ENCODE peak calls at places on chromosomes 1 and 21, in eight cellular contexts. T is tibial artery; E is transverse colon; H is heart right ventricle; L is CD8-positive, alpha-beta T cell; W is psoas muscle; Z is breast epithelium; S is stomach. X is an unnamed sample. For H3K36me3, the result is how much of the 10 kb centered on the place peaks cover.

GRCh38 chr1:26177182-26177684 is at the start of gene CNKSR1:
- DNase-seq in T (no peak), E (peak), H (no peak), L (no peak), W (no peak), Z (peak), S (peak), X (peak)

GRCh38 chr1:50505427-50505826 is 82.2 kb upstream of the DMRTA2 start:
- DNase-seq in T (no peak), E (no peak), H (no peak), L (no peak), W (no peak), Z (no peak), S (no peak), X (no peak)

GRCh38 chr1:209853677-209854076 is 25.9 kb downstream of the UTP25 start:
- DNase-seq in T (no peak), E (no peak), H (no peak), L (no peak), W (no peak), Z (no peak), S (no peak), X (no peak)

GRCh38 chr21:34889537-34890257 is 159.4 kb downstream of the RUNX1 start:
- DNase-seq in T (peak), E (peak), H (peak), L (peak), W (peak), Z (peak), S (peak), X (peak)

GRCh38 chr1:21270086-21270689 is 20.1 kb downstream of the ECE1 start:
- DNase-seq in T (peak), E (peak), H (peak), L (peak), W (peak), Z (no peak), S (peak), X (peak)

GRCh38 chr1:197798492-197798891 is 23.2 kb upstream of the DENND1B start:
- DNase-seq in T (no peak), E (no peak), H (no peak), L (no peak), W (no peak), Z (no peak), S (no peak), X (no peak)

GRCh38 chr1:208235983-208236761 is 8.0 kb downstream of the PLXNA2 start:
- DNase-seq in T (peak), E (peak), H (peak), L (no peak), W (peak), Z (no peak), S (peak), X (peak)

GRCh38 chr1:9539829-9540550 is 725 bp downstream of the SLC25A33 start:
- DNase-seq in T (peak), E (peak), H (peak), L (peak), W (peak), Z (no peak), S (peak), X (peak)

GRCh38 chr1:11882814-11883538 is 24.2 kb upstream of the NPPB start:
- DNase-seq in T (no peak), E (peak), H (peak), L (no peak), W (peak), Z (no peak), S (peak), X (peak)

GRCh38 chr1:226778657-226779058 is 39.6 kb upstream of the ITPKB start:
- DNase-seq in T (peak), E (peak), H (peak), L (no peak), W (peak), Z (peak), S (peak), X (peak)

GRCh38 chr1:244802556-244803239 is 32.8 kb upstream of the COX20 start:
- DNase-seq in T (no peak), E (no peak), H (no peak), L (no peak), W (no peak), Z (no peak), S (no peak), X (no peak)

GRCh38 chr1:32893198-32894018 is 7.1 kb downstream of the HPCA start:
- DNase-seq in T (no peak), E (peak), H (no peak), L (no peak), W (peak), Z (no peak), S (peak), X (no peak)

GRCh38 chr1:33424205-33424604 is 6.7 kb downstream of the PHC2 start:
- DNase-seq in T (no peak), E (no peak), H (no peak), L (no peak), W (no peak), Z (no peak), S (no peak), X (no peak)

GRCh38 chr1:58900401-58900800 is 116.6 kb upstream of the JUN start:
- DNase-seq in T (no peak), E (no peak), H (no peak), L (no peak), W (no peak), Z (no peak), S (no peak), X (no peak)

GRCh38 chr21:42836767-42837301 is 42.5 kb downstream of the WDR4 start:
- DNase-seq in T (no peak), E (no peak), H (no peak), L (no peak), W (no peak), Z (no peak), S (peak), X (no peak)

GRCh38 chr1:201466492-201466891 is 2.5 kb downstream of the PHLDA3 start:
- DNase-seq in T (no peak), E (peak), H (no peak), L (no peak), W (peak), Z (no peak), S (peak), X (peak)

GRCh38 chr1:59108481-59109317 is 188.2 kb upstream of the FGGY start:
- DNase-seq in T (no peak), E (no peak), H (no peak), L (no peak), W (no peak), Z (no peak), S (no peak), X (no peak)

GRCh38 chr1:64515427-64515826 is 45.5 kb downstream of the CACHD1 start:
- DNase-seq in T (peak), E (peak), H (peak), L (no peak), W (peak), Z (peak), S (peak), X (peak)

GRCh38 chr1:228148971-228149340 is 774 bp upstream of the GJC2 start:
- DNase-seq in T (no peak), E (no peak), H (peak), L (no peak), W (no peak), Z (no peak), S (no peak), X (no peak)

GRCh38 chr1:116769561-116769977 is 15.3 kb downstream of the CD2 start:
- DNase-seq in T (no peak), E (peak), H (no peak), L (peak), W (no peak), Z (no peak), S (no peak), X (peak)

GRCh38 chr1:42998381-42998780 is 39.7 kb upstream of the SLC2A1 start:
- DNase-seq in T (no peak), E (no peak), H (no peak), L (no peak), W (no peak), Z (no peak), S (no peak), X (no peak)

GRCh38 chr1:60942291-60942690 is 140.1 kb upstream of the NFIA start:
- DNase-seq in T (no peak), E (no peak), H (no peak), L (no peak), W (no peak), Z (no peak), S (no peak), X (peak)

GRCh38 chr1:198601936-198602889 is 36.6 kb upstream of the PTPRC start:
- DNase-seq in T (no peak), E (no peak), H (no peak), L (no peak), W (no peak), Z (no peak), S (no peak), X (no peak)

GRCh38 chr1:32900956-32901822 is at the start of gene TMEM54:
- DNase-seq in T (no peak), E (peak), H (peak), L (no peak), W (peak), Z (peak), S (peak), X (peak)

GRCh38 chr1:190497561-190497960 is 19.9 kb upstream of the BRINP3 start:
- DNase-seq in T (no peak), E (no peak), H (no peak), L (no peak), W (no peak), Z (no peak), S (no peak), X (no peak)

GRCh38 chr21:28834335-28835238 is 158.1 kb downstream of the LTN1 start:
- DNase-seq in T (no peak), E (peak), H (no peak), L (no peak), W (no peak), Z (no peak), S (no peak), X (peak)

GRCh38 chr21:45135868-45136267 is 61.5 kb downstream of the ADARB1 start:
- DNase-seq in T (no peak), E (no peak), H (no peak), L (no peak), W (peak), Z (no peak), S (no peak), X (no peak)

GRCh38 chr1:15101112-15101760 is 52.3 kb upstream of the TMEM51 start:
- DNase-seq in T (no peak), E (no peak), H (no peak), L (no peak), W (no peak), Z (no peak), S (no peak), X (no peak)

GRCh38 chr1:226985239-226985838 is 45.2 kb downstream of the COQ8A start:
- DNase-seq in T (no peak), E (no peak), H (no peak), L (no peak), W (no peak), Z (no peak), S (no peak), X (no peak)

GRCh38 chr1:172497230-172497629 is 35.7 kb upstream of the SUCO start:
- DNase-seq in T (no peak), E (no peak), H (peak), L (no peak), W (no peak), Z (peak), S (no peak), X (peak)

GRCh38 chr1:10819198-10819901 is 22.9 kb upstream of the CASZ1 start:
- DNase-seq in T (no peak), E (no peak), H (no peak), L (no peak), W (no peak), Z (no peak), S (no peak), X (no peak)

DNA sequence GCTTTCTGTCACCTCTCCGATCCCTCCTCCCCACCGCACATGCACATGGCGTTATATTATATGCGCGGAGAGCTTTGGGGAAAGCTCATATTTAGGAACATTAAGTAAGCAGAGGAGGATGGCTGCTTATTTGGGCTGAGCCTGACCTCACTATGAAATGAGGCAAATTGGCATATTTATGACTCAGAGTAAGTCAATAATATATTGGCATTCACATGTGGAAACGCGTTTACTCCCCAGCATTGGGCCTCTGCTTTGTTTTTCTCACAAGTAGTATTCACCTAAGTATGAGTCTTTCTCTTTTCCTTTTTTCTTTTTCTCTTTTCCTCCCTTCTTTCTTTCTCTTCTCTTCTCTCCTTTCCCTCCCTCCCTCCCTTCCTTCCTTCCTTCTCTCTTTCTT is 360.7 kb downstream of the HLX start:
- DNase-seq in T (no peak), E (no peak), H (no peak), L (no peak), W (no peak), Z (no peak), S (no peak), X (peak)
- H3K4me3 ChIP-seq in T (no peak), E (no peak), H (no peak), L (no peak), W (no peak), Z (no peak), S (no peak), X (no peak)

GRCh38 chr1:2109581-2110021 is 59.4 kb downstream of the PRKCZ start:
- DNase-seq in T (no peak), E (no peak), H (no peak), L (no peak), W (peak), Z (no peak), S (no peak), X (no peak)
- H3K36me3 ChIP-seq in T (under half), E (under half), H (under half), L (under half), W (under half), Z (under half), S (under half), X (under half)

GRCh38 chr1:200272669-200273068 is 137.2 kb downstream of the ZNF281 start:
- DNase-seq in T (no peak), E (no peak), H (no peak), L (no peak), W (no peak), Z (no peak), S (no peak), X (no peak)

GRCh38 chr1:200275816-200276453 is 133.9 kb downstream of the ZNF281 start:
- DNase-seq in T (no peak), E (no peak), H (no peak), L (no peak), W (no peak), Z (no peak), S (no peak), X (no peak)

GRCh38 chr1:200273305-200273704 is 136.5 kb downstream of the ZNF281 start:
- DNase-seq in T (no peak), E (no peak), H (no peak), L (no peak), W (no peak), Z (no peak), S (no peak), X (no peak)

GRCh38 chr1:200274121-200274520 is 135.7 kb downstream of the ZNF281 start:
- DNase-seq in T (no peak), E (no peak), H (no peak), L (no peak), W (no peak), Z (no peak), S (no peak), X (no peak)

DNA sequence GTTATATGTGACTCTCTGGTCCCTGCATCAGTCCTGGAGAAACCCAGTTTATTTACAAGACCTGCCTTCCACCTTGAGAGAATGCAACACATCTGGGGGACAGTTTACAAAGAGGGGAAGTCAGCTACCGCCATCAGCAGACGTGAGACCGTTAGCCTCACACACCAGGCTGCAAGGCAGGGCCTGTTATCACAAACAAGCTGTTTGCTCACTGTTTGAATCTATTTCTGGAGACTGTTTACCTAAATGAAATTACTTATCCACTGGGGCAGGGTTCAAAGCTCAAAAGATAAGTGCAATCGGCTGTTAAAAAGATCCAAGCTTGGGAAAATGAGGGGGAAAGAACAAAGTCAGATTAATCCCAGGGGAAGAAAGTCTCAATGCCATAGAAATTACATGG is 134.4 kb downstream of the ZNF281 start:
- DNase-seq in T (no peak), E (no peak), H (no peak), L (no peak), W (no peak), Z (no peak), S (no peak), X (no peak)
- H3K4me3 ChIP-seq in T (no peak), E (no peak), H (no peak), L (no peak), W (no peak), Z (no peak), S (no peak), X (no peak)

GRCh38 chr1:178188306-178188705 is 94.4 kb downstream of the RASAL2 start:
- DNase-seq in T (no peak), E (no peak), H (no peak), L (no peak), W (no peak), Z (no peak), S (no peak), X (no peak)

GRCh38 chr1:178192686-178193085 is 98.8 kb downstream of the RASAL2 start:
- DNase-seq in T (peak), E (peak), H (no peak), L (no peak), W (no peak), Z (peak), S (peak), X (peak)

GRCh38 chr1:178189814-178190213 is 95.9 kb downstream of the RASAL2 start:
- DNase-seq in T (no peak), E (no peak), H (no peak), L (no peak), W (no peak), Z (no peak), S (no peak), X (peak)
- H3K36me3 ChIP-seq in T (under half), E (under half), H (under half), L (under half), W (under half), Z (under half), S (under half), X (under half)

GRCh38 chr1:37032660-37033354 is 1.5 kb downstream of the GRIK3 start:
- DNase-seq in T (no peak), E (no peak), H (no peak), L (no peak), W (no peak), Z (no peak), S (no peak), X (no peak)
- H3K4me3 ChIP-seq in T (no peak), E (no peak), H (peak), L (no peak), W (no peak), Z (peak), S (peak), X (no peak)

GRCh38 chr1:222557148-222557547 is 9.2 kb upstream of the HHIPL2 start:
- DNase-seq in T (no peak), E (no peak), H (no peak), L (no peak), W (no peak), Z (no peak), S (no peak), X (no peak)
- H3K36me3 ChIP-seq in T (under half), E (under half), H (under half), L (under half), W (under half), Z (under half), S (half or more), X (under half)

DNA sequence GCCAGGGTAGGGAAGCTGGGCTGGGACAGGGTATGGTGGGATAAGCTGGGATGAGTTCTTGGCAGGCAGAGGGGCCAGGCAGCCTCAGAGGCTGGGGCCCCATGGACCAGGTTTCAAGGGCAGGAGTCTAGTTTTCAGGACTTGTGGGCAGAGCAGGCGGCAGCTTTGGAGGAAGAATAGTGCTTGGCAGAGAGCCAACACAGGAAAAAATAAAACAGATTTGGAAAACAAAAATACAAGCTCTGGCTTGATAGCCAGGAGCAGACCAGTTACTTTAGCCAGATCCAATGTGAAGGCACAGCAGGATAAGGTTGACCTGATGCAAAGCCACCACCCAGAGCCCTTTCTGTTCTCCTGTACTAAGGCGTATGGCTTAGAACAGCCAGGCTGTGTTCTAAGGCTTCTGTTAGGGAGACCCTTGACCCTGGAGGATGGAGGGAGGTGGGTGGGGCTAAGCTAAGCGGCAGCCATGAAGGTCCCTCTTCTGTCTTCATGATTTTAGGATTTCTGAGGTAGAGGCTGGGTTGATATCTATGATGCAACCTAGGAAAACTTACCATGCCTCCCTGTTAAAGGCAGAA is 5.5 kb downstream of the TRAF5 start:
- DNase-seq in T (no peak), E (no peak), H (no peak), L (no peak), W (no peak), Z (no peak), S (no peak), X (no peak)
- H3K4me3 ChIP-seq in T (no peak), E (no peak), H (no peak), L (no peak), W (no peak), Z (no peak), S (no peak), X (no peak)

DNA sequence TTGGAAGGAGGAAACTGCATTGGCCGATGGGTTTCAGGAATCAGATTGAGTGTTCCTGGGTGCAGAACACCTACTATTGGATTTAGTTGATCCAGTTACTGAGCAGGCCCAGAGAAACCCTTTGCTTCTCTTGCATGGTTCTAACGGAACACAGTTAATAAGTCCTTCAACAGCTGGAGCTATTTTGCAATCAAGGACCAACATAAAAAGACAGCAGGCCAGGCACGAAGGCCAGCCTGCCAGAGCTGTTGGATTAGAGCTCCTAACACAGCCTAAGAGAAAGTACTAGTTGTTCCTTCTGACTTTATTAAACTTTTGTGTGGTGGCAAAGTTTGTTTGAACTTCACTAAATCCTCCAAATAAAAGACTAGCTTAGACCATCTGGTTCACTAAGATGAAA is 148.0 kb upstream of the LMO4 start:
- DNase-seq in T (no peak), E (no peak), H (peak), L (no peak), W (no peak), Z (no peak), S (no peak), X (no peak)
- H3K36me3 ChIP-seq in T (under half), E (under half), H (under half), L (under half), W (under half), Z (under half), S (under half), X (under half)

DNA sequence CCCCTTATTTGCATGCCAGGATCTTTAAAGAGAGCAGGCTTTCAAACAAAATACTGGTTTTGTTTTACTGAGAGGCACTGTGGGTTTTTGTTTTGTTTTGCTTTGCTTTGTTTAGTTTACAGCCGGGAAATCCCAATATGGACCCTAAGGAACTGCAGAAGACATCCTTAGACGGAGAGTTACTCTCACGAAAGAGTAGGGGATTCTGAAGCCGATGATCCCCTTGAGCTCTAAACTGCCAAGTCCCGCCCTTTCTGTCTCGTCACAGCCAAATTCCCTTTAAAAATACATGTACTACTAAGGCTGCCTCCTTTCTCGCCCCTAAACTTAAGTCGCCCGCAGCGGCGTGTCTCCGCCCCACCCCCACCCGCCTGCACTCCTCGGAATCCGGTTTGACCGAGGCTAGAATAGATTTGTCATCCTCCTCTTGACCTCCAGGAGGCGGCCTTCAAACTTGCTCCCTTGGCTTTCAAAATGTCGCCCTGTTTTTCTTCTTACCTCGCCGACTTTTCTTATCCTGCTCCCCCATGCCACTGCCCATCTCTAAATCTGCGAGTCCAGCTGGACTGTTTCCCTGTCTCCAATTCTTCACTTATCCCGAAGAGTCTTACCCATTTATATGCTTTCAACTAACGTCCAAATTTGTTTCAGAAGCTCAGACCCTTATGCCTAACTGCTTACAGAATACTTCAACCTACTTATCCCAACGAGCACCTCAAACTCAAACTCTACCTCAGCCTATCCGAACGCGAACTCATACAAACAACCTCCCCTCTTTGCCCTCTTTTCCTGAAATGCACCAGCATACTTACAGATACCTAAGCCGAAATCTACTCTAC is 11.0 kb upstream of the BOLA1 start:
- DNase-seq in T (peak), E (peak), H (peak), L (peak), W (peak), Z (peak), S (peak), X (peak)
- H3K4me3 ChIP-seq in T (peak), E (peak), H (peak), L (peak), W (peak), Z (peak), S (peak), X (peak)

X was measured in bronchial epithelial cell.